ENCODE peak calls at places on chromosome 15, in seven cellular contexts. One of them, this sample, is unnamed.
A peak's percentile ranks its signal among the peaks of the same experiment; 100 is the strongest.

GRCh38 chr15:38414351-38414750 is 39.6 kb upstream of the FAM98B start:
- DNase-seq in CD8-positive, alpha-beta T cell: no peak
- DNase-seq in WTC11: peak; percentile 67
- DNase-seq in stomach: peak; percentile 48
- DNase-seq in coronary artery: no peak
- DNase-seq in AG04450: peak; percentile 46
- DNase-seq in breast epithelium: no peak
- DNase-seq in this sample: no peak

GRCh38 chr15:63601026-63601726 is 4.0 kb downstream of the FBXL22 start:
- DNase-seq in stomach: no peak
- DNase-seq in AG04450: no peak
- DNase-seq in coronary artery: no peak
- DNase-seq in WTC11: peak; percentile 36
- DNase-seq in breast epithelium: no peak
- DNase-seq in CD8-positive, alpha-beta T cell: peak; percentile 16
- DNase-seq in this sample: no peak

GRCh38 chr15:78055923-78056713 is 21.4 kb downstream of the TBC1D2B start:
- DNase-seq in CD8-positive, alpha-beta T cell: no peak
- DNase-seq in AG04450: no peak
- DNase-seq in coronary artery: peak; percentile 74
- DNase-seq in stomach: no peak
- DNase-seq in WTC11: peak; percentile 43
- DNase-seq in breast epithelium: no peak
- DNase-seq in this sample: no peak

GRCh38 chr15:90414408-90415028 is 26.5 kb downstream of the IQGAP1 start:
- DNase-seq in breast epithelium: no peak
- DNase-seq in AG04450: no peak
- DNase-seq in WTC11: no peak
- DNase-seq in stomach: no peak
- DNase-seq in CD8-positive, alpha-beta T cell: no peak
- DNase-seq in coronary artery: no peak
- DNase-seq in this sample: no peak

GRCh38 chr15:95162967-95163531 is 931.7 kb downstream of the MCTP2 start:
- DNase-seq in AG04450: peak; percentile 51
- DNase-seq in CD8-positive, alpha-beta T cell: no peak
- DNase-seq in stomach: no peak
- DNase-seq in WTC11: no peak
- DNase-seq in coronary artery: no peak
- DNase-seq in breast epithelium: no peak
- DNase-seq in this sample: no peak

GRCh38 chr15:31169558-31169957 is 68.0 kb upstream of the TRPM1 start:
- DNase-seq in WTC11: no peak
- DNase-seq in stomach: no peak
- DNase-seq in breast epithelium: no peak
- DNase-seq in coronary artery: no peak
- DNase-seq in AG04450: no peak
- DNase-seq in CD8-positive, alpha-beta T cell: no peak
- DNase-seq in this sample: peak; percentile 67

GRCh38 chr15:70538278-70538677 is 225.1 kb downstream of the UACA start:
- DNase-seq in CD8-positive, alpha-beta T cell: no peak
- DNase-seq in WTC11: no peak
- DNase-seq in coronary artery: no peak
- DNase-seq in breast epithelium: no peak
- DNase-seq in AG04450: no peak
- DNase-seq in stomach: no peak
- DNase-seq in this sample: no peak

GRCh38 chr15:53522878-53523455 is 236.5 kb downstream of the WDR72 start:
- DNase-seq in coronary artery: no peak
- DNase-seq in CD8-positive, alpha-beta T cell: no peak
- DNase-seq in AG04450: no peak
- DNase-seq in WTC11: no peak
- DNase-seq in stomach: no peak
- DNase-seq in breast epithelium: no peak
- DNase-seq in this sample: no peak

GRCh38 chr15:34780725-34781124 is 14.6 kb downstream of the ACTC1 start:
- DNase-seq in CD8-positive, alpha-beta T cell: no peak
- DNase-seq in AG04450: no peak
- DNase-seq in stomach: no peak
- DNase-seq in coronary artery: no peak
- DNase-seq in breast epithelium: no peak
- DNase-seq in WTC11: no peak
- DNase-seq in this sample: no peak

GRCh38 chr15:63573533-63573932 is 23.7 kb upstream of the FBXL22 start:
- DNase-seq in stomach: no peak
- DNase-seq in CD8-positive, alpha-beta T cell: no peak
- DNase-seq in WTC11: no peak
- DNase-seq in coronary artery: no peak
- DNase-seq in AG04450: no peak
- DNase-seq in breast epithelium: no peak
- DNase-seq in this sample: no peak

GRCh38 chr15:69194854-69195253 is 34.4 kb downstream of the GLCE start:
- DNase-seq in WTC11: no peak
- DNase-seq in coronary artery: no peak
- DNase-seq in CD8-positive, alpha-beta T cell: no peak
- DNase-seq in breast epithelium: no peak
- DNase-seq in AG04450: no peak
- DNase-seq in stomach: no peak
- DNase-seq in this sample: no peak

GRCh38 chr15:79897701-79898113 is 893 bp upstream of the MTHFS start:
- DNase-seq in stomach: no peak
- DNase-seq in WTC11: no peak
- DNase-seq in breast epithelium: no peak
- DNase-seq in CD8-positive, alpha-beta T cell: no peak
- DNase-seq in AG04450: no peak
- DNase-seq in coronary artery: no peak
- DNase-seq in this sample: no peak

GRCh38 chr15:68012911-68013310 is 41.2 kb upstream of the PIAS1 start:
- DNase-seq in WTC11: no peak
- DNase-seq in stomach: peak; percentile 75
- DNase-seq in CD8-positive, alpha-beta T cell: no peak
- DNase-seq in coronary artery: no peak
- DNase-seq in breast epithelium: no peak
- DNase-seq in AG04450: no peak
- DNase-seq in this sample: no peak

GRCh38 chr15:29140475-29141172 is 129.0 kb downstream of the NSMCE3 start:
- DNase-seq in CD8-positive, alpha-beta T cell: no peak
- DNase-seq in stomach: peak; percentile 11
- DNase-seq in breast epithelium: no peak
- DNase-seq in AG04450: no peak
- DNase-seq in coronary artery: peak; percentile 49
- DNase-seq in WTC11: peak; percentile 37
- DNase-seq in this sample: peak; percentile 80

GRCh38 chr15:25501828-25502446 is 63.1 kb upstream of the UBE3A start:
- DNase-seq in CD8-positive, alpha-beta T cell: no peak
- DNase-seq in coronary artery: no peak
- DNase-seq in stomach: no peak
- DNase-seq in breast epithelium: no peak
- DNase-seq in AG04450: no peak
- DNase-seq in WTC11: no peak
- DNase-seq in this sample: no peak

GRCh38 chr15:48766196-48766595 is 44.7 kb downstream of the CEP152 start:
- DNase-seq in coronary artery: no peak
- DNase-seq in breast epithelium: no peak
- DNase-seq in AG04450: no peak
- DNase-seq in CD8-positive, alpha-beta T cell: no peak
- DNase-seq in WTC11: no peak
- DNase-seq in stomach: peak; percentile 59
- DNase-seq in this sample: no peak

GRCh38 chr15:43934480-43934879 is 107.7 kb downstream of the WDR76 start:
- DNase-seq in breast epithelium: no peak
- DNase-seq in AG04450: no peak
- DNase-seq in CD8-positive, alpha-beta T cell: no peak
- DNase-seq in stomach: no peak
- DNase-seq in coronary artery: no peak
- DNase-seq in WTC11: no peak
- DNase-seq in this sample: no peak

GRCh38 chr15:74821790-74822158 is 4.7 kb upstream of the CPLX3 start:
- DNase-seq in CD8-positive, alpha-beta T cell: no peak
- DNase-seq in coronary artery: no peak
- DNase-seq in WTC11: no peak
- DNase-seq in stomach: no peak
- DNase-seq in breast epithelium: no peak
- DNase-seq in AG04450: no peak
- DNase-seq in this sample: no peak

GRCh38 chr15:67177750-67178149 is 76.7 kb downstream of the AAGAB start:
- DNase-seq in breast epithelium: no peak
- DNase-seq in CD8-positive, alpha-beta T cell: no peak
- DNase-seq in coronary artery: no peak
- DNase-seq in WTC11: no peak
- DNase-seq in stomach: no peak
- DNase-seq in AG04450: no peak
- DNase-seq in this sample: no peak

GRCh38 chr15:45441036-45441435 is 62.7 kb upstream of the GATM start:
- DNase-seq in breast epithelium: no peak
- DNase-seq in WTC11: no peak
- DNase-seq in coronary artery: no peak
- DNase-seq in CD8-positive, alpha-beta T cell: no peak
- DNase-seq in stomach: no peak
- DNase-seq in AG04450: no peak
- DNase-seq in this sample: no peak

GRCh38 chr15:70140543-70141375 is 43.0 kb upstream of the TLE3 start:
- DNase-seq in breast epithelium: no peak
- DNase-seq in AG04450: no peak
- DNase-seq in stomach: peak; percentile 39
- DNase-seq in CD8-positive, alpha-beta T cell: no peak
- DNase-seq in WTC11: peak; percentile 64
- DNase-seq in coronary artery: no peak
- DNase-seq in this sample: no peak

GRCh38 chr15:58705105-58705504 is 44.4 kb downstream of the ADAM10 start:
- DNase-seq in CD8-positive, alpha-beta T cell: no peak
- DNase-seq in coronary artery: no peak
- DNase-seq in breast epithelium: no peak
- DNase-seq in stomach: no peak
- DNase-seq in AG04450: no peak
- DNase-seq in WTC11: no peak
- DNase-seq in this sample: no peak

DNA sequence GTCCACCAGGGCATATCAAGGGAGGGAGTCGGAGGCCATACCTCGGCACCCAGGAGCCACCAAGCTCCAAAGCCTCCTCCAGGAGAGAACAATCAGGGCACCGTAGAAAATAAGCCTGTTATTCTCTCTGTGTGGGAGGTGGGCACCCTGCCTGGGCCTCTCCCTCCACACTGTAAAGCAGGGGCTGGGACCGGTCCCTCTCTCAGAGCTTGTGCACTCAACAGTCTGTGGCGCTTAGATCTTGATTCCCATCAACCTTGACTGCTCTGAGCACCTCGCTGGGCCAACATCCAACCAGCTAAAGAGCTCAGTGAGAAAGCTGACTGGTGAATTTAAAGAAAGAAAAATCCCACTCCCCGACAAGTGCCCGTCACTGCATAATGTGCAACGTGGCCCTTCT is 53.0 kb downstream of the PCSK6 start:
- DNase-seq in stomach: no peak
- DNase-seq in breast epithelium: no peak
- DNase-seq in CD8-positive, alpha-beta T cell: no peak
- DNase-seq in AG04450: no peak
- DNase-seq in WTC11: no peak
- DNase-seq in coronary artery: no peak
- DNase-seq in this sample: peak; percentile 57
- TF ChIP-seq CTCF in stomach: no peak
- TF ChIP-seq CTCF in breast epithelium: no peak
- TF ChIP-seq CTCF in CD8-positive, alpha-beta T cell: no peak
- TF ChIP-seq CTCF in AG04450: no peak
- TF ChIP-seq CTCF in WTC11: no peak
- TF ChIP-seq CTCF in coronary artery: no peak
- TF ChIP-seq CTCF in this sample: no peak

DNA sequence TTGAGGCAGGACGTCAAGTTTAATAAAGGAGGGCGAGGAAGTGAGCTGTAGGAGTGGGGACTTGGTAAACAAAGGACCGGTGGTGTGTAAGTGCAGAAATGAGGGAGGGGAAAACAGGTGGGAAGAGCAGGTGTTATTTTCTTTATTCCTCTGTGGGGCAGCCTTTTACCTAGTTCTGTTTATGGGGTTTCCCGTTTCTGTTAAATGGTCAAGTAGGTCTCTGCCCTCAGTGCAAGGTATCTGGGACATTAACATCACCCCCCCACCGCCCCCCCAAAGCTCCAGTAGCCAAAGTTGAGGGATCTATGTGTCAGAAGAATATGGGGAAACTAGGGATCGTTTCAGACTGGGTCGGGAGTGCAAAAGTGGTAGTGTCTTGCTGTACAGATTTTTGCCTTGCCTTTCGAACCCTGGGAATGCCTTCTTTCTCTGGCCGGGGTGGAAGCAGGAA is 898 bp downstream of the MGA start:
- DNase-seq in coronary artery: no peak
- DNase-seq in WTC11: no peak
- DNase-seq in breast epithelium: no peak
- DNase-seq in stomach: no peak
- DNase-seq in CD8-positive, alpha-beta T cell: no peak
- DNase-seq in AG04450: no peak
- DNase-seq in this sample: no peak
- TF ChIP-seq CTCF in coronary artery: no peak
- TF ChIP-seq CTCF in WTC11: no peak
- TF ChIP-seq CTCF in breast epithelium: no peak
- TF ChIP-seq CTCF in stomach: no peak
- TF ChIP-seq CTCF in CD8-positive, alpha-beta T cell: no peak
- TF ChIP-seq CTCF in AG04450: no peak
- TF ChIP-seq CTCF in this sample: no peak

GRCh38 chr15:71575474-71576045 is 234.8 kb upstream of the NR2E3 start:
- DNase-seq in breast epithelium: no peak
- DNase-seq in WTC11: no peak
- DNase-seq in coronary artery: no peak
- DNase-seq in CD8-positive, alpha-beta T cell: no peak
- DNase-seq in AG04450: no peak
- DNase-seq in stomach: no peak
- DNase-seq in this sample: no peak

GRCh38 chr15:71570736-71571135 is 239.6 kb upstream of the NR2E3 start:
- DNase-seq in CD8-positive, alpha-beta T cell: no peak
- DNase-seq in coronary artery: no peak
- DNase-seq in WTC11: no peak
- DNase-seq in breast epithelium: no peak
- DNase-seq in stomach: no peak
- DNase-seq in AG04450: no peak
- DNase-seq in this sample: no peak

GRCh38 chr15:71571641-71572040 is 238.7 kb upstream of the NR2E3 start:
- DNase-seq in breast epithelium: no peak
- DNase-seq in WTC11: no peak
- DNase-seq in coronary artery: no peak
- DNase-seq in CD8-positive, alpha-beta T cell: no peak
- DNase-seq in stomach: no peak
- DNase-seq in AG04450: no peak
- DNase-seq in this sample: no peak

GRCh38 chr15:71573599-71573998 is 236.8 kb upstream of the NR2E3 start:
- DNase-seq in WTC11: no peak
- DNase-seq in CD8-positive, alpha-beta T cell: no peak
- DNase-seq in breast epithelium: no peak
- DNase-seq in AG04450: no peak
- DNase-seq in stomach: no peak
- DNase-seq in coronary artery: no peak
- DNase-seq in this sample: no peak

GRCh38 chr15:71572452-71573053 is 237.8 kb upstream of the NR2E3 start:
- DNase-seq in WTC11: peak; percentile 46
- DNase-seq in stomach: peak; percentile 76
- DNase-seq in CD8-positive, alpha-beta T cell: no peak
- DNase-seq in breast epithelium: peak; percentile 41
- DNase-seq in AG04450: no peak
- DNase-seq in coronary artery: no peak
- DNase-seq in this sample: no peak
- TF ChIP-seq CTCF in WTC11: peak; percentile 18
- TF ChIP-seq CTCF in stomach: peak; percentile 35
- TF ChIP-seq CTCF in CD8-positive, alpha-beta T cell: no peak
- TF ChIP-seq CTCF in breast epithelium: no peak
- TF ChIP-seq CTCF in AG04450: no peak
- TF ChIP-seq CTCF in coronary artery: no peak
- TF ChIP-seq CTCF in this sample: no peak

GRCh38 chr15:96353931-96354730 is 23.6 kb downstream of the NR2F2 start:
- DNase-seq in WTC11: peak; percentile 76
- DNase-seq in CD8-positive, alpha-beta T cell: no peak
- DNase-seq in AG04450: no peak
- DNase-seq in breast epithelium: no peak
- DNase-seq in stomach: peak; percentile 68
- DNase-seq in coronary artery: peak; percentile 84
- DNase-seq in this sample: no peak
- TF ChIP-seq CTCF in WTC11: peak; percentile 39
- TF ChIP-seq CTCF in CD8-positive, alpha-beta T cell: no peak
- TF ChIP-seq CTCF in AG04450: peak; percentile 78
- TF ChIP-seq CTCF in breast epithelium: no peak
- TF ChIP-seq CTCF in stomach: peak; percentile 61
- TF ChIP-seq CTCF in coronary artery: peak; percentile 19
- TF ChIP-seq CTCF in this sample: peak; percentile 73